ENCODE peak calls at places on chromosomes 1 and 21, in six cellular contexts. One of them, this sample, is unnamed.

GRCh38 chr1:41046347-41046775 is 24.8 kb upstream of the SLFNL1 start:
- DNase-seq in KG1: no peak
- DNase-seq in RPMI8226: no peak
- DNase-seq in GM12865: no peak
- DNase-seq in NCI-H2171 treated with DMSO at 0.1 percent for 48 hours: no peak
- DNase-seq in stimulated activated CD8-positive, alpha-beta memory T cell treated with anti-CD3 and anti-CD28 coated beads, Interleukin-4, amount 100 ng/mL, for 4 hours: no peak
- DNase-seq in this sample: no peak

GRCh38 chr21:36643374-36644250 is 55.3 kb upstream of the SIM2 start:
- DNase-seq in KG1: no peak
- DNase-seq in RPMI8226: no peak
- DNase-seq in GM12865: no peak
- DNase-seq in NCI-H2171 treated with DMSO at 0.1 percent for 48 hours: no peak
- DNase-seq in stimulated activated CD8-positive, alpha-beta memory T cell treated with anti-CD3 and anti-CD28 coated beads, Interleukin-4, amount 100 ng/mL, for 4 hours: no peak
- DNase-seq in this sample: no peak

GRCh38 chr1:54754045-54754444 is 10.3 kb downstream of the PARS2 start:
- DNase-seq in KG1: no peak
- DNase-seq in RPMI8226: no peak
- DNase-seq in GM12865: no peak
- DNase-seq in NCI-H2171 treated with DMSO at 0.1 percent for 48 hours: no peak
- DNase-seq in stimulated activated CD8-positive, alpha-beta memory T cell treated with anti-CD3 and anti-CD28 coated beads, Interleukin-4, amount 100 ng/mL, for 4 hours: no peak
- DNase-seq in this sample: no peak

GRCh38 chr1:25685211-25685750 is 68.7 kb downstream of the MAN1C1 start:
- DNase-seq in KG1: no peak
- DNase-seq in RPMI8226: no peak
- DNase-seq in GM12865: no peak
- DNase-seq in NCI-H2171 treated with DMSO at 0.1 percent for 48 hours: no peak
- DNase-seq in stimulated activated CD8-positive, alpha-beta memory T cell treated with anti-CD3 and anti-CD28 coated beads, Interleukin-4, amount 100 ng/mL, for 4 hours: no peak
- DNase-seq in this sample: no peak

GRCh38 chr1:35085421-35085820 is 6.2 kb downstream of the ZMYM1 start:
- DNase-seq in KG1: no peak
- DNase-seq in RPMI8226: no peak
- DNase-seq in GM12865: no peak
- DNase-seq in NCI-H2171 treated with DMSO at 0.1 percent for 48 hours: no peak
- DNase-seq in stimulated activated CD8-positive, alpha-beta memory T cell treated with anti-CD3 and anti-CD28 coated beads, Interleukin-4, amount 100 ng/mL, for 4 hours: no peak
- DNase-seq in this sample: no peak

GRCh38 chr1:24459551-24460266 is 42.9 kb upstream of the RCAN3 start:
- DNase-seq in KG1: no peak
- DNase-seq in RPMI8226: no peak
- DNase-seq in GM12865: no peak
- DNase-seq in NCI-H2171 treated with DMSO at 0.1 percent for 48 hours: no peak
- DNase-seq in stimulated activated CD8-positive, alpha-beta memory T cell treated with anti-CD3 and anti-CD28 coated beads, Interleukin-4, amount 100 ng/mL, for 4 hours: no peak
- DNase-seq in this sample: no peak

GRCh38 chr1:226995064-226995965 is 55.2 kb downstream of the COQ8A start:
- DNase-seq in KG1: no peak
- DNase-seq in RPMI8226: no peak
- DNase-seq in GM12865: peak
- DNase-seq in NCI-H2171 treated with DMSO at 0.1 percent for 48 hours: peak
- DNase-seq in stimulated activated CD8-positive, alpha-beta memory T cell treated with anti-CD3 and anti-CD28 coated beads, Interleukin-4, amount 100 ng/mL, for 4 hours: no peak
- DNase-seq in this sample: no peak

GRCh38 chr1:103220503-103221095 is 112.3 kb upstream of the COL11A1 start:
- DNase-seq in KG1: no peak
- DNase-seq in RPMI8226: no peak
- DNase-seq in GM12865: no peak
- DNase-seq in NCI-H2171 treated with DMSO at 0.1 percent for 48 hours: no peak
- DNase-seq in stimulated activated CD8-positive, alpha-beta memory T cell treated with anti-CD3 and anti-CD28 coated beads, Interleukin-4, amount 100 ng/mL, for 4 hours: no peak
- DNase-seq in this sample: no peak

GRCh38 chr1:230109871-230110667 is 43.0 kb downstream of the GALNT2 start:
- DNase-seq in KG1: no peak
- DNase-seq in RPMI8226: peak
- DNase-seq in GM12865: peak
- DNase-seq in NCI-H2171 treated with DMSO at 0.1 percent for 48 hours: no peak
- DNase-seq in stimulated activated CD8-positive, alpha-beta memory T cell treated with anti-CD3 and anti-CD28 coated beads, Interleukin-4, amount 100 ng/mL, for 4 hours: peak
- DNase-seq in this sample: no peak

GRCh38 chr21:37877888-37878684 is 38.2 kb downstream of the KCNJ6 start:
- DNase-seq in KG1: no peak
- DNase-seq in RPMI8226: no peak
- DNase-seq in GM12865: no peak
- DNase-seq in NCI-H2171 treated with DMSO at 0.1 percent for 48 hours: no peak
- DNase-seq in stimulated activated CD8-positive, alpha-beta memory T cell treated with anti-CD3 and anti-CD28 coated beads, Interleukin-4, amount 100 ng/mL, for 4 hours: no peak
- DNase-seq in this sample: no peak

GRCh38 chr1:167297222-167298214 is 76.8 kb downstream of the POU2F1 start:
- DNase-seq in KG1: no peak
- DNase-seq in RPMI8226: no peak
- DNase-seq in GM12865: no peak
- DNase-seq in NCI-H2171 treated with DMSO at 0.1 percent for 48 hours: no peak
- DNase-seq in stimulated activated CD8-positive, alpha-beta memory T cell treated with anti-CD3 and anti-CD28 coated beads, Interleukin-4, amount 100 ng/mL, for 4 hours: no peak
- DNase-seq in this sample: no peak

GRCh38 chr1:54927475-54928240 is 40.7 kb upstream of the DHCR24 start:
- DNase-seq in KG1: no peak
- DNase-seq in RPMI8226: peak
- DNase-seq in GM12865: no peak
- DNase-seq in NCI-H2171 treated with DMSO at 0.1 percent for 48 hours: no peak
- DNase-seq in stimulated activated CD8-positive, alpha-beta memory T cell treated with anti-CD3 and anti-CD28 coated beads, Interleukin-4, amount 100 ng/mL, for 4 hours: no peak
- DNase-seq in this sample: no peak

GRCh38 chr21:38467911-38468310 is 30.4 kb downstream of the ERG start:
- DNase-seq in KG1: no peak
- DNase-seq in RPMI8226: no peak
- DNase-seq in GM12865: no peak
- DNase-seq in NCI-H2171 treated with DMSO at 0.1 percent for 48 hours: no peak
- DNase-seq in stimulated activated CD8-positive, alpha-beta memory T cell treated with anti-CD3 and anti-CD28 coated beads, Interleukin-4, amount 100 ng/mL, for 4 hours: no peak
- DNase-seq in this sample: no peak

GRCh38 chr1:157278383-157279156 is 140.4 kb upstream of the ETV3 start:
- DNase-seq in KG1: no peak
- DNase-seq in RPMI8226: no peak
- DNase-seq in GM12865: no peak
- DNase-seq in NCI-H2171 treated with DMSO at 0.1 percent for 48 hours: no peak
- DNase-seq in stimulated activated CD8-positive, alpha-beta memory T cell treated with anti-CD3 and anti-CD28 coated beads, Interleukin-4, amount 100 ng/mL, for 4 hours: no peak
- DNase-seq in this sample: no peak

This sample was measured in NCI-H1694 treated with DMSO at 0.1 percent for 48 hours.